ENCODE peak calls at places on chromosome 7, in six cellular contexts. G, N, P, I, K and O are unnamed samples.

GRCh38 chr7:20200965-20201364 is 16.2 kb downstream of the MACC1 start:
- DNase-seq in I (no peak), K (no peak), P (no peak), G (no peak), N (no peak), O (no peak)

GRCh38 chr7:147861058-147861716 is 729.4 kb upstream of the C7orf33 start:
- DNase-seq in I (no peak), P (no peak), K (no peak), N (no peak), G (no peak), O (no peak)

GRCh38 chr7:45106820-45107219 is 4.7 kb downstream of the TBRG4 start:
- DNase-seq in I (no peak), G (no peak), K (no peak), P (no peak), N (no peak), O (no peak)

GRCh38 chr7:16465469-16466086 is at the start of gene SOSTDC1:
- DNase-seq in P (no peak), I (no peak), G (peak), N (peak), K (peak), O (no peak)

GRCh38 chr7:73963252-73963822 is 64.6 kb upstream of the ELN start:
- DNase-seq in N (no peak), K (no peak), G (no peak), P (no peak), I (no peak), O (no peak)

GRCh38 chr7:46208635-46209525 is 287.8 kb upstream of the IGFBP3 start:
- DNase-seq in K (peak), G (no peak), N (no peak), I (no peak), P (no peak), O (no peak)

GRCh38 chr7:20783716-20784310 is 2.9 kb downstream of the SP8 start:
- DNase-seq in K (peak), P (no peak), G (no peak), I (no peak), N (peak), O (no peak)

GRCh38 chr7:101635484-101635883 is 6.4 kb upstream of the MYL10 start:
- DNase-seq in I (no peak), N (no peak), P (no peak), G (no peak), K (peak), O (no peak)

GRCh38 chr7:133705596-133705995 is 421.5 kb upstream of the LRGUK start:
- DNase-seq in G (no peak), K (peak), I (no peak), P (no peak), N (no peak), O (peak)

GRCh38 chr7:927031-927671 is 27.3 kb downstream of the ADAP1 start:
- DNase-seq in K (no peak), G (no peak), N (no peak), I (no peak), P (no peak), O (no peak)

GRCh38 chr7:155964543-155964942 is 152.3 kb upstream of the SHH start:
- DNase-seq in P (no peak), I (no peak), G (no peak), N (no peak), K (no peak), O (no peak)

GRCh38 chr7:110760341-110760740 is 330.6 kb upstream of the LRRN3 start:
- DNase-seq in K (no peak), N (no peak), P (no peak), G (peak), I (no peak), O (no peak)

GRCh38 chr7:21354284-21354683 is 73.6 kb upstream of the SP4 start:
- DNase-seq in N (no peak), P (no peak), K (no peak), I (no peak), G (no peak), O (no peak)

GRCh38 chr7:11749629-11750028 is 82.4 kb downstream of the THSD7A start:
- DNase-seq in K (no peak), N (no peak), I (no peak), P (no peak), G (no peak), O (no peak)

GRCh38 chr7:84083846-84084245 is 110.7 kb downstream of the SEMA3A start:
- DNase-seq in P (no peak), N (no peak), K (no peak), G (no peak), I (no peak), O (no peak)

GRCh38 chr7:92460109-92460508 is 12.8 kb downstream of the GATAD1 start:
- DNase-seq in N (no peak), I (no peak), P (no peak), K (no peak), G (no peak), O (no peak)

GRCh38 chr7:95596183-95597135 is at the start of gene PDK4:
- DNase-seq in N (peak), K (peak), G (no peak), I (peak), P (no peak), O (peak)

GRCh38 chr7:919924-920341 is 34.5 kb downstream of the ADAP1 start:
- DNase-seq in N (no peak), K (no peak), I (no peak), G (no peak), P (no peak), O (no peak)

GRCh38 chr7:34756025-34756437 is 98.0 kb downstream of the NPSR1 start:
- DNase-seq in K (no peak), I (no peak), N (no peak), G (no peak), P (no peak), O (no peak)

GRCh38 chr7:84070770-84071169 is 123.8 kb downstream of the SEMA3A start:
- DNase-seq in G (no peak), N (no peak), P (no peak), I (no peak), K (no peak), O (peak)

GRCh38 chr7:28168393-28169158 is 12.0 kb downstream of the JAZF1 start:
- DNase-seq in N (no peak), G (no peak), I (no peak), P (peak), K (no peak), O (peak)

GRCh38 chr7:151835636-151836035 is 41.3 kb downstream of the PRKAG2 start:
- DNase-seq in P (no peak), G (no peak), I (no peak), N (no peak), K (no peak), O (no peak)

GRCh38 chr7:11830582-11831382 is 1.2 kb downstream of the THSD7A start:
- DNase-seq in G (peak), P (no peak), K (peak), I (no peak), N (peak), O (peak)

GRCh38 chr7:124263232-124263827 is 230.5 kb upstream of the TMEM229A start:
- DNase-seq in I (no peak), N (no peak), G (no peak), K (no peak), P (peak), O (peak)

GRCh38 chr7:2512713-2513112 is 6.9 kb upstream of the LFNG start:
- DNase-seq in G (no peak), P (no peak), K (no peak), N (no peak), I (no peak), O (no peak)

GRCh38 chr7:91285966-91286365 is 21.7 kb downstream of the FZD1 start:
- DNase-seq in K (peak), P (no peak), I (no peak), G (no peak), N (no peak), O (peak)

GRCh38 chr7:83976302-83976701 is 218.3 kb downstream of the SEMA3A start:
- DNase-seq in K (peak), I (peak), P (peak), N (peak), G (peak), O (peak)

GRCh38 chr7:155469311-155470185 is 11.6 kb downstream of the EN2 start:
- DNase-seq in K (no peak), N (no peak), G (no peak), P (no peak), I (no peak), O (peak)

GRCh38 chr7:111855842-111856227 is 293.5 kb upstream of the IMMP2L start:
- DNase-seq in I (no peak), G (no peak), P (peak), N (peak), K (peak), O (peak)

GRCh38 chr7:41709621-41710020 is 6.7 kb upstream of the INHBA start:
- DNase-seq in G (no peak), I (no peak), P (no peak), N (no peak), K (peak), O (peak)

GRCh38 chr7:132655071-132655761 is 78.9 kb upstream of the PLXNA4 start:
- DNase-seq in N (peak), K (peak), I (no peak), P (no peak), G (no peak), O (no peak)